ENCODE peak calls at places on chromosomes 13 and 19, in six cellular contexts. D is K562, U is HepG2, N is GM12891, S is GM12878, H is H1. E is an unnamed sample.

GRCh38 chr19:48913114-48913513 is 13.0 kb downstream of the NUCB1 start:
- DNase-seq in D (no peak), U (no peak), N (no peak), S (no peak), H (no peak), E (no peak)

GRCh38 chr13:75153834-75154233 is 328.1 kb downstream of the TBC1D4 start:
- DNase-seq in D (no peak), U (no peak), N (no peak), S (no peak), H (no peak), E (no peak)

GRCh38 chr13:35865341-35866240 is 265.6 kb downstream of the DCLK1 start:
- DNase-seq in D (no peak), U (no peak), N (no peak), S (no peak), H (no peak), E (no peak)

GRCh38 chr19:20077791-20078463 is at the start of gene ZNF90:
- DNase-seq in D (peak), U (peak), N (peak), S (peak), H (peak), E (peak)

GRCh38 chr19:50921391-50922315 is 10.5 kb upstream of the KLK4 start:
- DNase-seq in D (no peak), U (no peak), N (no peak), S (no peak), H (peak), E (no peak)

GRCh38 chr13:100547805-100548204 is 40.8 kb downstream of the GGACT start:
- DNase-seq in D (no peak), U (no peak), N (no peak), S (no peak), H (peak), E (no peak)

GRCh38 chr19:43526884-43527859 is at the start of gene ETHE1:
- DNase-seq in D (peak), U (peak), N (peak), S (no peak), H (peak), E (peak)

GRCh38 chr19:41339936-41340335 is 13.8 kb downstream of the TGFB1 start:
- DNase-seq in D (no peak), U (no peak), N (no peak), S (no peak), H (no peak), E (no peak)

GRCh38 chr13:110211046-110211445 is 95.9 kb downstream of the COL4A1 start:
- DNase-seq in D (no peak), U (no peak), N (no peak), S (no peak), H (no peak), E (no peak)

GRCh38 chr19:29566496-29567054 is 39.5 kb upstream of the POP4 start:
- DNase-seq in D (no peak), U (no peak), N (no peak), S (no peak), H (no peak), E (no peak)

GRCh38 chr13:26015276-26015934 is 36.4 kb downstream of the SHISA2 start:
- DNase-seq in D (no peak), U (no peak), N (no peak), S (no peak), H (peak), E (no peak)

GRCh38 chr13:94342436-94343242 is 136.8 kb downstream of the DCT start:
- DNase-seq in D (no peak), U (no peak), N (no peak), S (no peak), H (no peak), E (no peak)

GRCh38 chr13:45196622-45197021 is 4.2 kb downstream of the KCTD4 start:
- DNase-seq in D (peak), U (no peak), N (no peak), S (no peak), H (no peak), E (no peak)

GRCh38 chr19:21587549-21587948 is 82.1 kb downstream of the ZNF429 start:
- DNase-seq in D (no peak), U (no peak), N (no peak), S (no peak), H (no peak), E (no peak)

GRCh38 chr13:99984463-99985242 is 3.1 kb downstream of the ZIC2 start:
- DNase-seq in D (no peak), U (no peak), N (no peak), S (no peak), H (peak), E (no peak)

GRCh38 chr19:42420055-42420544 is 7.1 kb downstream of the LIPE start:
- DNase-seq in D (peak), U (peak), N (peak), S (no peak), H (peak), E (peak)

GRCh38 chr13:41740479-41740878 is 220.4 kb downstream of the VWA8 start:
- DNase-seq in D (no peak), U (no peak), N (no peak), S (no peak), H (no peak), E (no peak)

GRCh38 chr13:109740121-109740520 is 46.3 kb downstream of the IRS2 start:
- DNase-seq in D (no peak), U (no peak), N (no peak), S (no peak), H (no peak), E (no peak)

GRCh38 chr19:32471095-32471494 is 65.5 kb downstream of the DPY19L3 start:
- DNase-seq in D (no peak), U (no peak), N (no peak), S (no peak), H (no peak), E (no peak)

GRCh38 chr19:7326105-7326877 is 22.4 kb upstream of the ARHGEF18 start:
- DNase-seq in D (peak), U (peak), N (no peak), S (no peak), H (peak), E (no peak)

GRCh38 chr13:33383724-33384577 is 98.4 kb upstream of the STARD13 start:
- DNase-seq in D (no peak), U (no peak), N (no peak), S (no peak), H (no peak), E (no peak)

GRCh38 chr13:29849071-29849541 is 1.3 kb downstream of the UBL3 start:
- DNase-seq in D (peak), U (peak), N (no peak), S (no peak), H (no peak), E (no peak)

GRCh38 chr13:23657056-23657455 is 86.8 kb downstream of the TNFRSF19 start:
- DNase-seq in D (no peak), U (no peak), N (no peak), S (no peak), H (no peak), E (no peak)

GRCh38 chr13:112346173-112346898 is 29.8 kb upstream of the SPACA7 start:
- DNase-seq in D (peak), U (no peak), N (no peak), S (no peak), H (peak), E (no peak)

GRCh38 chr19:41156207-41156606 is 36.8 kb upstream of the CYP2S1 start:
- DNase-seq in D (no peak), U (no peak), N (no peak), S (no peak), H (no peak), E (no peak)

GRCh38 chr19:7703332-7703731 is 1.4 kb upstream of the FCER2 start:
- DNase-seq in D (no peak), U (no peak), N (no peak), S (no peak), H (no peak), E (no peak)

GRCh38 chr13:66410314-66410713 is 819.8 kb downstream of the PCDH9 start:
- DNase-seq in D (no peak), U (no peak), N (no peak), S (no peak), H (no peak), E (no peak)

GRCh38 chr19:12703056-12703455 is 6.6 kb upstream of the FBXW9 start:
- DNase-seq in D (peak), U (peak), N (no peak), S (no peak), H (peak), E (no peak)

GRCh38 chr13:87123987-87124784 is 547.0 kb upstream of the SLITRK5 start:
- DNase-seq in D (peak), U (peak), N (no peak), S (no peak), H (no peak), E (no peak)

GRCh38 chr19:8192227-8192820 is 16.8 kb upstream of the CERS4 start:
- DNase-seq in D (no peak), U (no peak), N (no peak), S (no peak), H (no peak), E (no peak)

GRCh38 chr19:14555918-14556661 is 15.8 kb downstream of the NDUFB7 start:
- DNase-seq in D (no peak), U (no peak), N (no peak), S (no peak), H (no peak), E (no peak)

GRCh38 chr19:14553042-14553938 is 18.6 kb downstream of the NDUFB7 start:
- DNase-seq in D (no peak), U (no peak), N (no peak), S (no peak), H (no peak), E (no peak)

GRCh38 chr19:14553939-14554243 is 18.0 kb downstream of the NDUFB7 start:
- DNase-seq in D (no peak), U (no peak), N (no peak), S (no peak), H (no peak), E (no peak)

GRCh38 chr19:14556662-14557188 is 15.1 kb downstream of the NDUFB7 start:
- DNase-seq in D (peak), U (peak), N (peak), S (no peak), H (peak), E (peak)

DNA sequence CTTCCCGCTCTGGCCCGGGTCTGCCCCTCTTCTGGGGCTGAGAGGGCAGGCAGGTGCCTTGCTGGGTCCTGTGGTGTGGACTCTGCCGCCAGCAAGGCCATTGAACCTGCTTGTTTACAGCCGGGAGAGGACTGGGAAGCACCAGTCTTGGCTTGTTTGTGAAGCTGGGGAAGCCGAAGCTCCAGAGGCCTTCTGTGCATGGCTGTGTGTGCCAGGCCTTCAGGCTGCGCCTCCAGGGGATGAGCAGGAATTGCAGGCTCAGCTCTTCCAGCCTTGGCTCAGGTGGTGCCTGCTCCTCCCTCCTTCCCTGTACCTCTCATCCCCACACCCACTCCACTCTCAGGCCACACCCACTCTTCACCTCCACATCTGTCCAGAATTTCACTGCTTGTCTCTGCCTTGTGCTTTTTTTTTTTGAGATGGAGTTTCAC is 17.5 kb downstream of the NDUFB7 start:
- DNase-seq in D (no peak), U (peak), N (no peak), S (no peak), H (peak), E (no peak)
- TF ChIP-seq TAF1 in D (no peak), U (no peak), N (no peak), S (no peak), H (peak), E (no peak)

GRCh38 chr19:2057484-2058469 is 6.7 kb upstream of the MKNK2 start:
- DNase-seq in D (no peak), U (no peak), N (no peak), S (no peak), H (no peak), E (no peak)

GRCh38 chr19:2053601-2054389 is 2.8 kb upstream of the MKNK2 start:
- DNase-seq in D (no peak), U (no peak), N (no peak), S (no peak), H (no peak), E (no peak)

GRCh38 chr19:2056810-2057192 is 5.8 kb upstream of the MKNK2 start:
- DNase-seq in D (no peak), U (no peak), N (no peak), S (no peak), H (peak), E (no peak)

GRCh38 chr19:2054763-2055162 is 3.7 kb upstream of the MKNK2 start:
- DNase-seq in D (no peak), U (no peak), N (no peak), S (no peak), H (no peak), E (no peak)

DNA sequence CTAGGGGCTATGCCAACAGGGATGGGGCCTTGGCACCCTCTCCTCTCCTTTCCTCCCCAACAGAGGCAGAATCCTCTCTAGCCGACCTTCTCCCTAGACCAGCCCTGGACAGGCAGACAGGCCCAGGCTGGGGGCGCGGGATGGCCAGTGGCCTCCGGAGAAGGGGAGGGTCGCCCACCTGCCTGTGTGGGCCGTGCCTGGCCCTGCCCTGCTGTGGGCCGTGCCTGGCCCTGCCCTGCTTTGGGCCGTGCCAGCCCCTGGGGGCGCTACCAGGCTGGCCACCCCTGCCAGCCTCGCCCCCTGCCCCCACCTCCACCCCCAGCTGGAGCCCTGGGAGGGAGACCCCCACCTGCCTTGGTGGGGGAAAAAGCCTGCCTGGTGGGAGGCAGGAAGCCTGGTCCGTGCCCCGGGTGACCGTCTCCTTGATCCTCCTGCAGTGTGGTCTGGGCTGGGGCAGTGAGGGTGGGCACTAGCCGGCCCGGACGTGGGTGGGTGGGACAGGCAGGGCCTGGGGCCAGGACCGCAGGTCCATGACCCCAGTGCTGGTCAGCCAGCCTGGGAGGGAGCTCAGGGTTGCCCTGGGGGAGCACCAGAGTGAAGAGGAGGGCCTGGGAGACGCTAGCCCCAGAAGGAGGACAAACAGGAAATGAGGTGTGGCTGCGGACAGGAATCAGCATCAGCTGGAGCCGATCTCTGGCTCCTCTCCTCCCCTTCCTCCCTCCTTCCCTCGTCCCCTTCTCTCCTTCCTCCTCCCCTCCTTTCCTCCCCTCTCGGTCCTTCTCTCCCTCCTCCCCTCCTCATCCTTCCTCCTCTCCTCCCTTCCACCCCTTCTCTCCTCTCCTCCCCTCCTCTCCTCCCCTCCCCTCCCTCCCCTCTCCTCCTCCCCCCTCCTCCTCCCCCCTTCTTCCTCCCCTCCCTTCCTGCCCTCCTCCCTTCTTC is 5.1 kb upstream of the MKNK2 start:
- DNase-seq in D (peak), U (no peak), N (no peak), S (no peak), H (peak), E (no peak)
- TF ChIP-seq POLR2A in D (peak), U (peak), N (peak), S (peak), H (peak), E (peak)

GRCh38 chr13:78102121-78102677 is 183.6 kb upstream of the EDNRB start:
- DNase-seq in D (no peak), U (no peak), N (no peak), S (peak), H (no peak), E (no peak)
- TF ChIP-seq POLR2AphosphoS5 in D (no peak), U (no peak), N (no peak), S (no peak), H (no peak), E (no peak)

GRCh38 chr19:37655689-37656491 is 625 bp upstream of the ZFP30 start:
- DNase-seq in D (peak), U (peak), N (peak), S (peak), H (peak), E (peak)

GRCh38 chr19:37654118-37654517 is 1.1 kb downstream of the ZFP30 start:
- DNase-seq in D (peak), U (no peak), N (no peak), S (no peak), H (no peak), E (no peak)

GRCh38 chr19:37654525-37654832 is 786 bp downstream of the ZFP30 start:
- DNase-seq in D (no peak), U (no peak), N (no peak), S (no peak), H (no peak), E (no peak)

DNA sequence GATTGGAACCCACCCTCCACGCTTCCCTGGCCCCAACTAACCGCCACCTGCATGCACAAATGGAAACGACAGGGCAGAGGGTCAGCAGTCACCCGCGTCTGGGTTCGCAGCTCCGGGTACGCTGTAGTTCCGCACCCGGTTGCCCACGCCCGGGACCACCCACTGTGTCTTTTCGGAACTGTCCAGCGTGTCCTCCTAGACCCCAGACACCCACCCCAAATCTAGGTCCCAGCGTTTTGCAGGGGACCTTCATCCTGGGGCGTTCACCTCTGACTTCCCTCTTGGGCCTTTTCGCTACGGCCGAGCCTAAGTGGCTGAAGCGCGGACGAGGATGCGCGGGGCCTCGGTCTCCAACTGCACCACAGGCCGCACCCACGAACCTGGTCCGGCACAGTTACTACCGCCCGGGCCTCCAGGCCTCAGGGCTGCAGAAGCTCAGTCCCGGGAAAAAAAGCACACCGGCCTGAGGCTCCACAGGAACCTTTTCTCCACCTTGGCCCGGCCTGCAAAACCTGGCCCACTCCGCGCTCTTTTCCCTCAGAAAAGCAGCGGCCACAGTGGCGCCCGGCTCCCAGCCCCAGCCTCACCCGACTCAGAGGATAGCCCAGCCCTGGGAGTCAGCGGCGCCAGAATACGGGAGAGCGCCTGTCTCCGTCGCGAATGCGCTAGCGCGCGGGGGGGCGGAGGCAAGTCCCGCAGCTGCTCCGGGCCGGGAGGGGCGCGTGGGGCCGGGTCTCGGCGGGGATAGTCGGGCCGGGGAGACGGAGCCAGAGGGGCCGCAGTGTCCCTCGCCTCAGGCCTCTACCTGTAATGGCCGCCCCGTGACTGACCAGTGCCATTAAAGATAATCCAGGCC is at the start of gene ZFP30:
- DNase-seq in D (peak), U (peak), N (peak), S (peak), H (peak), E (peak)
- TF ChIP-seq TAF1 in D (peak), U (peak), N (peak), S (no peak), H (no peak), E (peak)

GRCh38 chr19:4516939-4517300 is 1.4 kb downstream of the PLIN4 start:
- DNase-seq in D (no peak), U (no peak), N (no peak), S (no peak), H (no peak), E (no peak)
- TF ChIP-seq POLR2A in D (no peak), U (no peak), N (no peak), S (no peak), H (no peak), E (no peak)

GRCh38 chr19:10835089-10835753 is 791 bp downstream of the TMED1 start:
- DNase-seq in D (peak), U (no peak), N (peak), S (no peak), H (no peak), E (peak)
- TF ChIP-seq POLR2AphosphoS5 in D (no peak), U (no peak), N (peak), S (peak), H (peak), E (no peak)